ENCODE peak calls at places on chromosomes 3 and 15, in six cellular contexts. One of them, this sample, is unnamed.

GRCh38 chr3:105030211-105030610 is 336.5 kb upstream of the ALCAM start:
- DNase-seq in IMR-90: no peak
- DNase-seq in neuronal stem cell: no peak
- DNase-seq in H9: no peak
- DNase-seq in trophoblast cell: no peak
- DNase-seq in H1: no peak
- DNase-seq in this sample: peak; percentile 45

GRCh38 chr3:126349611-126350501 is 7.4 kb downstream of the KLF15 start:
- DNase-seq in IMR-90: no peak
- DNase-seq in neuronal stem cell: no peak
- DNase-seq in H9: no peak
- DNase-seq in trophoblast cell: no peak
- DNase-seq in H1: no peak
- DNase-seq in this sample: no peak

GRCh38 chr15:59002418-59002859 is 15.0 kb downstream of the RNF111 start:
- DNase-seq in IMR-90: no peak
- DNase-seq in neuronal stem cell: no peak
- DNase-seq in H9: no peak
- DNase-seq in trophoblast cell: peak; percentile 20
- DNase-seq in H1: no peak
- DNase-seq in this sample: no peak

GRCh38 chr3:55203006-55203405 is 275.1 kb upstream of the LRTM1 start:
- DNase-seq in IMR-90: peak; percentile 59
- DNase-seq in neuronal stem cell: no peak
- DNase-seq in H9: no peak
- DNase-seq in trophoblast cell: peak; percentile 27
- DNase-seq in H1: no peak
- DNase-seq in this sample: peak; percentile 44

GRCh38 chr15:55434989-55435825 is 26.9 kb downstream of the PIERCE2 start:
- DNase-seq in IMR-90: peak; percentile 64
- DNase-seq in neuronal stem cell: peak; percentile 33
- DNase-seq in H9: no peak
- DNase-seq in trophoblast cell: peak; percentile 74
- DNase-seq in H1: peak; percentile 7
- DNase-seq in this sample: peak; percentile 78

GRCh38 chr3:30462725-30463124 is 143.7 kb upstream of the TGFBR2 start:
- DNase-seq in IMR-90: peak; percentile 26
- DNase-seq in neuronal stem cell: no peak
- DNase-seq in H9: no peak
- DNase-seq in trophoblast cell: no peak
- DNase-seq in H1: no peak
- DNase-seq in this sample: no peak

GRCh38 chr15:52050416-52050815 is 31.4 kb downstream of the MAPK6 start:
- DNase-seq in IMR-90: peak; percentile 77
- DNase-seq in neuronal stem cell: no peak
- DNase-seq in H9: no peak
- DNase-seq in trophoblast cell: peak; percentile 40
- DNase-seq in H1: no peak
- DNase-seq in this sample: no peak

GRCh38 chr3:196175717-196176116 is 35.5 kb downstream of the ZDHHC19 start:
- DNase-seq in IMR-90: no peak
- DNase-seq in neuronal stem cell: no peak
- DNase-seq in H9: no peak
- DNase-seq in trophoblast cell: no peak
- DNase-seq in H1: no peak
- DNase-seq in this sample: no peak

GRCh38 chr3:145637105-145637504 is 523.9 kb downstream of the PLOD2 start:
- DNase-seq in IMR-90: no peak
- DNase-seq in neuronal stem cell: no peak
- DNase-seq in H9: no peak
- DNase-seq in trophoblast cell: no peak
- DNase-seq in H1: no peak
- DNase-seq in this sample: no peak

GRCh38 chr3:112297714-112298113 is 3.7 kb upstream of the SLC9C1 start:
- DNase-seq in IMR-90: no peak
- DNase-seq in neuronal stem cell: no peak
- DNase-seq in H9: no peak
- DNase-seq in trophoblast cell: no peak
- DNase-seq in H1: no peak
- DNase-seq in this sample: no peak

GRCh38 chr3:53045784-53046170 is at the start of gene SFMBT1:
- DNase-seq in IMR-90: peak; percentile 49
- DNase-seq in neuronal stem cell: peak; percentile 76
- DNase-seq in H9: peak; percentile 53
- DNase-seq in trophoblast cell: peak; percentile 62
- DNase-seq in H1: no peak
- DNase-seq in this sample: peak; percentile 57

GRCh38 chr15:40930430-40931299 is 1.5 kb downstream of the DLL4 start:
- DNase-seq in IMR-90: peak; percentile 51
- DNase-seq in neuronal stem cell: no peak
- DNase-seq in H9: peak; percentile 88
- DNase-seq in trophoblast cell: peak; percentile 34
- DNase-seq in H1: no peak
- DNase-seq in this sample: peak; percentile 75

GRCh38 chr3:195403841-195404408 is 38.9 kb downstream of the ACAP2 start:
- DNase-seq in IMR-90: peak; percentile 52
- DNase-seq in neuronal stem cell: no peak
- DNase-seq in H9: no peak
- DNase-seq in trophoblast cell: peak; percentile 27
- DNase-seq in H1: no peak
- DNase-seq in this sample: no peak

GRCh38 chr15:82970696-82971095 is 15.3 kb upstream of the RAMAC start:
- DNase-seq in IMR-90: no peak
- DNase-seq in neuronal stem cell: no peak
- DNase-seq in H9: no peak
- DNase-seq in trophoblast cell: no peak
- DNase-seq in H1: no peak
- DNase-seq in this sample: no peak

GRCh38 chr3:10518506-10519150 is 13.2 kb upstream of the ATP2B2 start:
- DNase-seq in IMR-90: peak; percentile 58
- DNase-seq in neuronal stem cell: no peak
- DNase-seq in H9: peak; percentile 25
- DNase-seq in trophoblast cell: no peak
- DNase-seq in H1: no peak
- DNase-seq in this sample: no peak

GRCh38 chr3:111577798-111578685 is 17.1 kb downstream of the ZBED2 start:
- DNase-seq in IMR-90: peak; percentile 93
- DNase-seq in neuronal stem cell: no peak
- DNase-seq in H9: no peak
- DNase-seq in trophoblast cell: peak; percentile 80
- DNase-seq in H1: no peak
- DNase-seq in this sample: peak; percentile 77

GRCh38 chr3:158532099-158532734 is 38.8 kb upstream of the MLF1 start:
- DNase-seq in IMR-90: peak; percentile 70
- DNase-seq in neuronal stem cell: peak; percentile 5
- DNase-seq in H9: no peak
- DNase-seq in trophoblast cell: peak; percentile 49
- DNase-seq in H1: no peak
- DNase-seq in this sample: peak; percentile 39

GRCh38 chr3:154164387-154164786 is 43.2 kb downstream of the ARHGEF26 start:
- DNase-seq in IMR-90: no peak
- DNase-seq in neuronal stem cell: no peak
- DNase-seq in H9: no peak
- DNase-seq in trophoblast cell: no peak
- DNase-seq in H1: no peak
- DNase-seq in this sample: no peak

GRCh38 chr3:105791919-105792786 is 76.7 kb downstream of the CBLB start:
- DNase-seq in IMR-90: peak; percentile 96
- DNase-seq in neuronal stem cell: no peak
- DNase-seq in H9: no peak
- DNase-seq in trophoblast cell: peak; percentile 64
- DNase-seq in H1: no peak
- DNase-seq in this sample: no peak

GRCh38 chr3:100499651-100500050 is 7.2 kb downstream of the TMEM45A start:
- DNase-seq in IMR-90: no peak
- DNase-seq in neuronal stem cell: no peak
- DNase-seq in H9: no peak
- DNase-seq in trophoblast cell: no peak
- DNase-seq in H1: no peak
- DNase-seq in this sample: no peak

GRCh38 chr3:41041457-41041856 is 157.8 kb upstream of the CTNNB1 start:
- DNase-seq in IMR-90: no peak
- DNase-seq in neuronal stem cell: no peak
- DNase-seq in H9: no peak
- DNase-seq in trophoblast cell: no peak
- DNase-seq in H1: no peak
- DNase-seq in this sample: no peak

GRCh38 chr3:46693897-46694235 is 387 bp upstream of the ALS2CL start:
- DNase-seq in IMR-90: no peak
- DNase-seq in neuronal stem cell: no peak
- DNase-seq in H9: no peak
- DNase-seq in trophoblast cell: peak; percentile 41
- DNase-seq in H1: no peak
- DNase-seq in this sample: no peak

GRCh38 chr3:117103645-117104044 is 394.1 kb downstream of the TUSC7 start:
- DNase-seq in IMR-90: no peak
- DNase-seq in neuronal stem cell: no peak
- DNase-seq in H9: no peak
- DNase-seq in trophoblast cell: peak; percentile 2
- DNase-seq in H1: no peak
- DNase-seq in this sample: peak; percentile 20

GRCh38 chr3:127458698-127459097 is 131.8 kb downstream of the TPRA1 start:
- DNase-seq in IMR-90: no peak
- DNase-seq in neuronal stem cell: peak; percentile 91
- DNase-seq in H9: peak; percentile 85
- DNase-seq in trophoblast cell: peak; percentile 49
- DNase-seq in H1: no peak
- DNase-seq in this sample: peak; percentile 87

GRCh38 chr15:90160781-90161727 is 40.1 kb upstream of the SEMA4B start:
- DNase-seq in IMR-90: no peak
- DNase-seq in neuronal stem cell: no peak
- DNase-seq in H9: peak; percentile 88
- DNase-seq in trophoblast cell: no peak
- DNase-seq in H1: no peak
- DNase-seq in this sample: no peak

GRCh38 chr3:155283092-155284056 is 10.1 kb downstream of the STRIT1 start:
- DNase-seq in IMR-90: no peak
- DNase-seq in neuronal stem cell: no peak
- DNase-seq in H9: no peak
- DNase-seq in trophoblast cell: peak; percentile 65
- DNase-seq in H1: no peak
- DNase-seq in this sample: no peak

GRCh38 chr3:12656850-12657249 is 7.1 kb downstream of the RAF1 start:
- DNase-seq in IMR-90: no peak
- DNase-seq in neuronal stem cell: no peak
- DNase-seq in H9: no peak
- DNase-seq in trophoblast cell: no peak
- DNase-seq in H1: no peak
- DNase-seq in this sample: no peak
- H3K23ac ChIP-seq in IMR-90: peak overlapping the region; percentile 23
- H3K23ac ChIP-seq in neuronal stem cell: no peak overlapping the region
- H3K23ac ChIP-seq in H9: no peak overlapping the region
- H3K23ac ChIP-seq in trophoblast cell: no peak overlapping the region
- H3K23ac ChIP-seq in H1: no peak overlapping the region
- H3K23ac ChIP-seq in this sample: no peak overlapping the region

DNA sequence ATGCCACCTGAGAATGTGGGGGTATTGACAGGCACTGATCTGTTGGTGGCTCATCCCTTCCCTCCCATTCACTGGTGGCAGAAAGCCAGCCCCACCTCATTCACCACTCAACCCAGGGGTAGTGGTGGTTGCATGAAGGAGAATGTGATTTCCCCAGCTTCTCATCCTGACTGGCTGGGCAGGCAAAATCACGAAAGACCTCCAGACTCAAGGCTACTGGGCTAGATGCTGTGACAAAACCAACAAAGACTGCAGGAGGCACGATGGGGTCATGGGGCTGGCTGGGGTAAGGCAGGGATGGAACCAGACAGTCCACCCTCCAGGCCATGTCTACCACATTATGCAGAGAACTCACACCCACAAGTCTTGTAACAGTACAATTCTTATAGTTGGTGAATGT is 33.9 kb downstream of the FSTL1 start:
- DNase-seq in IMR-90: no peak
- DNase-seq in neuronal stem cell: no peak
- DNase-seq in H9: no peak
- DNase-seq in trophoblast cell: no peak
- DNase-seq in H1: no peak
- DNase-seq in this sample: no peak
- H3K4ac ChIP-seq in IMR-90: peak overlapping the region; percentile 35
- H3K4ac ChIP-seq in neuronal stem cell: no peak overlapping the region
- H3K4ac ChIP-seq in H9: no peak overlapping the region
- H3K4ac ChIP-seq in trophoblast cell: peak overlapping the region; percentile 50
- H3K4ac ChIP-seq in H1: no peak overlapping the region
- H3K4ac ChIP-seq in this sample: no peak overlapping the region

DNA sequence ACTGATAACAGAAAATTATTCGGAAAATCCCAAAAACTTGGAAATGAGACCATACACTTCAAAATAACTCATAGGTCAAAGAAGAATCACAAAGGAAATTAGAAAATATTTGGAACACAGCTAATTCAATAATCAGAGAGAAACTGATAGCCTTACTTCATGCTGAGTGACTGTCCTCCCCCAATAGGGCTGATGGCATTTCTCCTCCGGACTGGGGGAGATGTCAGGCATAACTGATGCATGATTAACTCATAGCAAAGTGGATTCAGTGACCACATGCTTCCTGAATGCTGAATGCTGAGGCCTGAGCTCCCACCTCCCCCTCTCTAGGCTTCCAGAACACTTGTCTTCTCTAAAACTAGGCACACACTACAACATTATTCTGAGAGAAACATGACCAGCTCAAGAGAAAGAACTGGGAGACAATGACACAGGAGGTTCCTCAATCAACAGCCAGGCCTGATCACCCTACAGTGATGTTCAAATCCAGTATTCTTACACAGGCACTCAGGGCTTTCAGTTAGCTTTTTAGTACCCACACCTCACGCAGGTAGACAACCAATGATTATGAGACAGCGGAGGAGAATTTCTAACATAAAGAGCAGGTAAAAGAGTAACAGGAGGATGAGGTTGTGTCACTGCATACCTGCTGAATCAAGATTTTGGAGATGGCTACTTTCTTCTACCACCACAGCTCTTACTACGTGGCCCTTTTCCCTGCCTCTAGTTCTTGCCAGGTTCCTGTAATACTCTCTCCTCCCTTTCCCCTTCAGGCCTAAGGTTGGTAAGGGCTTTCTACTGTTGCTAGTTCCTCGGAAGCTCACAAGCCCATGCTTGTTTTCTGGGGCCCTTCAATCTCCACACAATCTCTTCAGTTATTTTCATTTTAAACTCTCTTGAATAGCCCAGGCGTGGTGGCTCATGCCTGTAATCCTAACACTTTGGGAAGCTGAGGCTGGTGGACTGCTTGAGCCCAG is 96.1 kb downstream of the FMN1 start:
- DNase-seq in IMR-90: peak; percentile 91
- DNase-seq in neuronal stem cell: no peak
- DNase-seq in H9: no peak
- DNase-seq in trophoblast cell: peak; percentile 69
- DNase-seq in H1: no peak
- DNase-seq in this sample: peak; percentile 68
- H2BK5ac ChIP-seq in IMR-90: peak overlapping the region; percentile 99
- H2BK5ac ChIP-seq in neuronal stem cell: no peak overlapping the region
- H2BK5ac ChIP-seq in H9: no peak overlapping the region
- H2BK5ac ChIP-seq in trophoblast cell: no peak overlapping the region
- H2BK5ac ChIP-seq in H1: no peak overlapping the region
- H2BK5ac ChIP-seq in this sample: no peak overlapping the region

DNA sequence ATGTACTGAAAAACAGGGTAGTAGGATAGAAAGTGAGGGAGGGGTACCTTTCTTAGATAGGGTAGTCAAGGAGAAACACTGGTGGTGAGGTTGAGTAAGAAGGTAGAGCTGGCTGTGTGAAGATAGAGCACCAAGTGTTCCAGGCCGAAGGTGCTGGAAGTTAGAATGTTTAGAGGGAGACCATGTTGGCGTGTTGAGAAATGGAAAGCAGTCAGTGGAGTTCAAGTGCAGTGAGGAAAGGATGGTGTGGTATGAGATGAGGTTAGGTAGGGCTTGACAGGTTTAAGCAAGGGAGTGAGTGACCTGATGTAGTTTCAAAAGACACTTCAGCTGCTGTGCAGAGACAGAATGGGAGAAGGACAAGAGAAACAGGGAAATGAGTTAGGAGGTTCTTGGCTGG is 54.2 kb upstream of the CHST2 start:
- DNase-seq in IMR-90: no peak
- DNase-seq in neuronal stem cell: no peak
- DNase-seq in H9: no peak
- DNase-seq in trophoblast cell: no peak
- DNase-seq in H1: no peak
- DNase-seq in this sample: no peak
- H3K23ac ChIP-seq in IMR-90: no peak overlapping the region
- H3K23ac ChIP-seq in neuronal stem cell: no peak overlapping the region
- H3K23ac ChIP-seq in H9: no peak overlapping the region
- H3K23ac ChIP-seq in trophoblast cell: no peak overlapping the region
- H3K23ac ChIP-seq in H1: no peak overlapping the region
- H3K23ac ChIP-seq in this sample: no peak overlapping the region